ENCODE peak calls at places on chromosomes 3 and 15, in nine cellular contexts. One of them, this sample, is unnamed.

GRCh38 chr3:46080124-46080991 is 53.1 kb upstream of the XCR1 start:
- DNase-seq in choroid plexus epithelial cell: no peak
- DNase-seq in fibroblast of mammary gland: peak; percentile 50
- DNase-seq in breast epithelium: no peak
- DNase-seq in pancreas: no peak
- DNase-seq in suprapubic skin: no peak
- DNase-seq in endothelial cell of umbilical vein: no peak
- DNase-seq in heart right ventricle: no peak
- DNase-seq in BJ: no peak
- DNase-seq in this sample: no peak

GRCh38 chr3:123949606-123950005 is 11.4 kb downstream of the CCDC14 start:
- DNase-seq in choroid plexus epithelial cell: peak; percentile 33
- DNase-seq in fibroblast of mammary gland: peak; percentile 42
- DNase-seq in breast epithelium: no peak
- DNase-seq in pancreas: no peak
- DNase-seq in suprapubic skin: no peak
- DNase-seq in endothelial cell of umbilical vein: no peak
- DNase-seq in heart right ventricle: no peak
- DNase-seq in BJ: peak; percentile 47
- DNase-seq in this sample: peak; percentile 77

GRCh38 chr3:99712291-99712954 is 74.0 kb downstream of the COL8A1 start:
- DNase-seq in choroid plexus epithelial cell: no peak
- DNase-seq in fibroblast of mammary gland: peak; percentile 21
- DNase-seq in breast epithelium: no peak
- DNase-seq in pancreas: no peak
- DNase-seq in suprapubic skin: no peak
- DNase-seq in endothelial cell of umbilical vein: peak; percentile 73
- DNase-seq in heart right ventricle: no peak
- DNase-seq in BJ: no peak
- DNase-seq in this sample: no peak

GRCh38 chr15:36347272-36347864 is 232.1 kb upstream of the CDIN1 start:
- DNase-seq in choroid plexus epithelial cell: no peak
- DNase-seq in fibroblast of mammary gland: no peak
- DNase-seq in breast epithelium: no peak
- DNase-seq in pancreas: no peak
- DNase-seq in suprapubic skin: no peak
- DNase-seq in endothelial cell of umbilical vein: no peak
- DNase-seq in heart right ventricle: no peak
- DNase-seq in BJ: no peak
- DNase-seq in this sample: no peak

GRCh38 chr3:177491301-177492031 is 294.2 kb upstream of the TBL1XR1 start:
- DNase-seq in choroid plexus epithelial cell: no peak
- DNase-seq in fibroblast of mammary gland: no peak
- DNase-seq in breast epithelium: no peak
- DNase-seq in pancreas: no peak
- DNase-seq in suprapubic skin: no peak
- DNase-seq in endothelial cell of umbilical vein: peak; percentile 54
- DNase-seq in heart right ventricle: peak; percentile 63
- DNase-seq in BJ: no peak
- DNase-seq in this sample: peak; percentile 51

GRCh38 chr15:95266481-95267061 is 1035.2 kb downstream of the MCTP2 start:
- DNase-seq in choroid plexus epithelial cell: peak; percentile 69
- DNase-seq in fibroblast of mammary gland: peak; percentile 65
- DNase-seq in breast epithelium: no peak
- DNase-seq in pancreas: no peak
- DNase-seq in suprapubic skin: no peak
- DNase-seq in endothelial cell of umbilical vein: peak; percentile 66
- DNase-seq in heart right ventricle: peak; percentile 17
- DNase-seq in BJ: peak; percentile 90
- DNase-seq in this sample: peak; percentile 96

GRCh38 chr15:31084176-31084575 is 17.3 kb downstream of the TRPM1 start:
- DNase-seq in choroid plexus epithelial cell: no peak
- DNase-seq in fibroblast of mammary gland: no peak
- DNase-seq in breast epithelium: no peak
- DNase-seq in pancreas: no peak
- DNase-seq in suprapubic skin: no peak
- DNase-seq in endothelial cell of umbilical vein: no peak
- DNase-seq in heart right ventricle: no peak
- DNase-seq in BJ: no peak
- DNase-seq in this sample: no peak

GRCh38 chr15:31544361-31544760 is 217.7 kb downstream of the KLF13 start:
- DNase-seq in choroid plexus epithelial cell: no peak
- DNase-seq in fibroblast of mammary gland: no peak
- DNase-seq in breast epithelium: no peak
- DNase-seq in pancreas: no peak
- DNase-seq in suprapubic skin: no peak
- DNase-seq in endothelial cell of umbilical vein: no peak
- DNase-seq in heart right ventricle: no peak
- DNase-seq in BJ: no peak
- DNase-seq in this sample: no peak

GRCh38 chr15:51341366-51342248 is at the start of gene GLDN:
- DNase-seq in choroid plexus epithelial cell: peak; percentile 29
- DNase-seq in fibroblast of mammary gland: peak; percentile 34
- DNase-seq in breast epithelium: no peak
- DNase-seq in pancreas: peak; percentile 13
- DNase-seq in suprapubic skin: no peak
- DNase-seq in endothelial cell of umbilical vein: no peak
- DNase-seq in heart right ventricle: peak; percentile 58
- DNase-seq in BJ: no peak
- DNase-seq in this sample: no peak
- H3K4me3 ChIP-seq in choroid plexus epithelial cell: peak within 1 kb of the TSS; percentile 45
- H3K4me3 ChIP-seq in fibroblast of mammary gland: peak within 1 kb of the TSS; percentile 36
- H3K4me3 ChIP-seq in breast epithelium: peak within 1 kb of the TSS; percentile 37
- H3K4me3 ChIP-seq in pancreas: peak within 1 kb of the TSS; percentile 12
- H3K4me3 ChIP-seq in suprapubic skin: peak within 1 kb of the TSS; percentile 46
- H3K4me3 ChIP-seq in endothelial cell of umbilical vein: no peak within 1 kb of the TSS
- H3K4me3 ChIP-seq in heart right ventricle: peak within 1 kb of the TSS; percentile 32
- H3K4me3 ChIP-seq in BJ: peak within 1 kb of the TSS; percentile 23
- H3K4me3 ChIP-seq in this sample: peak within 1 kb of the TSS; percentile 42

GRCh38 chr3:13482106-13482690 is 2.1 kb downstream of the HDAC11 start:
- DNase-seq in choroid plexus epithelial cell: no peak
- DNase-seq in fibroblast of mammary gland: no peak
- DNase-seq in breast epithelium: no peak
- DNase-seq in pancreas: no peak
- DNase-seq in suprapubic skin: no peak
- DNase-seq in endothelial cell of umbilical vein: no peak
- DNase-seq in heart right ventricle: no peak
- DNase-seq in BJ: no peak
- DNase-seq in this sample: no peak

GRCh38 chr3:13480340-13481318 is 523 bp downstream of the HDAC11 start:
- DNase-seq in choroid plexus epithelial cell: peak; percentile 18
- DNase-seq in fibroblast of mammary gland: peak; percentile 28
- DNase-seq in breast epithelium: no peak
- DNase-seq in pancreas: peak; percentile 88
- DNase-seq in suprapubic skin: no peak
- DNase-seq in endothelial cell of umbilical vein: no peak
- DNase-seq in heart right ventricle: peak; percentile 36
- DNase-seq in BJ: no peak
- DNase-seq in this sample: peak; percentile 13

GRCh38 chr3:13477946-13478345 is 2.2 kb upstream of the HDAC11 start:
- DNase-seq in choroid plexus epithelial cell: no peak
- DNase-seq in fibroblast of mammary gland: no peak
- DNase-seq in breast epithelium: no peak
- DNase-seq in pancreas: no peak
- DNase-seq in suprapubic skin: no peak
- DNase-seq in endothelial cell of umbilical vein: no peak
- DNase-seq in heart right ventricle: no peak
- DNase-seq in BJ: no peak
- DNase-seq in this sample: no peak

GRCh38 chr3:13479332-13479581 is 849 bp upstream of the HDAC11 start:
- DNase-seq in choroid plexus epithelial cell: no peak
- DNase-seq in fibroblast of mammary gland: peak; percentile 27
- DNase-seq in breast epithelium: no peak
- DNase-seq in pancreas: no peak
- DNase-seq in suprapubic skin: no peak
- DNase-seq in endothelial cell of umbilical vein: no peak
- DNase-seq in heart right ventricle: peak; percentile 29
- DNase-seq in BJ: no peak
- DNase-seq in this sample: no peak

DNA sequence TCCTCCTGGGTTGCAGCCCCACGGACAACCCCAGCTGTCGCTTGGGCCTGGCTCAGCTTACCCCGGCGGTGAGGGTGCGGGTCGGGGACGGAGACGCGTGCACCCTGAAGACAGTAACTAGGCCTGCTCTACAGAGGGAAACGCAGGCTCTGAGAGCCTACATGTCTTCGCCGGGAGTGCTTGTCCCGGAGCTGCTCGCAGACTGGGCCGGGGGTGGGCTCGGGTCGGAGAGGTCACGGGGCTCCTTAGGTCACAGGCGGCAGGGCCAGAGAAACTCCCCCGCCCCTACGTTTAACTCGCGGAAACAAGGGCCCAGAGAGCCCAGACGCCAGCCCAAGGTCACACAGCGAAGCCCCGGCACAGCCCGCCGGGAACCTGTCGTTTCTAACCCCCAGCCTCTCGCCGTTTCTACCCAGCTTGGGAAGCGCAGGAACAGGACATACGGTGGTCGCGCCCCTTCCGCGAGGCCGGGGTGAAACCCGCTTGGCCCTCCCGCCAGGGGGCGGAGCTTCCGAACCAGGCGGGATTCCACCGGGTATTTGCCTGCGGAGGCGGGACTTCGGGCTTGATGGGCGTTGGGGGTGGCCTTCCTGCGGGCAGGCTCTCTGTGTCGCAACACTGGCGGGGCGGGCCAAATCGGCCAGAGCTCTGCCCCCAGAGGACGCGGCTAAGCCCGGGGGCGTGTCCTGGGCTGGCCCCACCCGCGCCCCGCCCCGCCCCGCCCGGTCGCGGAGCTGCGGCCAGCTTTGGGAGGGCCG is at the start of gene HDAC11:
- DNase-seq in choroid plexus epithelial cell: peak; percentile 97
- DNase-seq in fibroblast of mammary gland: peak; percentile 92
- DNase-seq in breast epithelium: peak; percentile 98
- DNase-seq in pancreas: peak; percentile 99
- DNase-seq in suprapubic skin: peak; percentile 99
- DNase-seq in endothelial cell of umbilical vein: peak; percentile 97
- DNase-seq in heart right ventricle: peak; percentile 99
- DNase-seq in BJ: peak; percentile 78
- DNase-seq in this sample: peak; percentile 95
- TF ChIP-seq CTCF in choroid plexus epithelial cell: no peak
- TF ChIP-seq CTCF in fibroblast of mammary gland: no peak
- TF ChIP-seq CTCF in breast epithelium: peak; percentile 64
- TF ChIP-seq CTCF in pancreas: no peak
- TF ChIP-seq CTCF in suprapubic skin: peak; percentile 31
- TF ChIP-seq CTCF in endothelial cell of umbilical vein: peak; percentile 33
- TF ChIP-seq CTCF in heart right ventricle: peak; percentile 46
- TF ChIP-seq CTCF in BJ: peak; percentile 14
- TF ChIP-seq CTCF in this sample: no peak

DNA sequence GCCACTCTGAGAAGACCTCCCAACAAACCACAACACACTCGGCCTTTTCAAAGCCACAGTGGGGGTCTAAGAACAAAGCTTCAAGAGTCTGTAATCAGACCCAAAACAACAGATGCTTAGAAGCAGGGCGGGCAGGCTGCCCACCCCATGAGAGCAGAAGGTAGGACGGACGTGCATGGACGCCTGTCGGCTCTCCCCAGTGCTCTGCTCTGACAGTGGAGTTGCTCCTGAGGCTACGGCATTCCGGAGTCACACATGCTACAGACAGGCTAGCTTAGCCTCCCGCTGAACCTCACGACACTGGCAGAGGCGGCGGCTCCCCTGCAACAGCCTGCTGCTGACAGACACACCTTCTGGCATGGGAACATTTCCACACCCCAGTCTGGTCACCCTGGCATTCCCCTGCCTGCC is 33.5 kb downstream of the SLCO2A1 start:
- DNase-seq in choroid plexus epithelial cell: peak; percentile 10
- DNase-seq in fibroblast of mammary gland: no peak
- DNase-seq in breast epithelium: no peak
- DNase-seq in pancreas: no peak
- DNase-seq in suprapubic skin: peak; percentile 76
- DNase-seq in endothelial cell of umbilical vein: no peak
- DNase-seq in heart right ventricle: no peak
- DNase-seq in BJ: no peak
- DNase-seq in this sample: no peak
- H3K4me3 ChIP-seq in choroid plexus epithelial cell: no peak overlapping the region
- H3K4me3 ChIP-seq in fibroblast of mammary gland: no peak overlapping the region
- H3K4me3 ChIP-seq in breast epithelium: no peak overlapping the region
- H3K4me3 ChIP-seq in pancreas: no peak overlapping the region
- H3K4me3 ChIP-seq in suprapubic skin: no peak overlapping the region
- H3K4me3 ChIP-seq in endothelial cell of umbilical vein: no peak overlapping the region
- H3K4me3 ChIP-seq in heart right ventricle: no peak overlapping the region
- H3K4me3 ChIP-seq in BJ: no peak overlapping the region
- H3K4me3 ChIP-seq in this sample: no peak overlapping the region

GRCh38 chr3:107664614-107665013 is 141.9 kb downstream of the BBX start:
- DNase-seq in choroid plexus epithelial cell: peak; percentile 24
- DNase-seq in fibroblast of mammary gland: no peak
- DNase-seq in breast epithelium: no peak
- DNase-seq in pancreas: no peak
- DNase-seq in suprapubic skin: no peak
- DNase-seq in endothelial cell of umbilical vein: no peak
- DNase-seq in heart right ventricle: no peak
- DNase-seq in BJ: no peak
- DNase-seq in this sample: no peak
- TF ChIP-seq CTCF in choroid plexus epithelial cell: peak; percentile 32
- TF ChIP-seq CTCF in fibroblast of mammary gland: no peak
- TF ChIP-seq CTCF in breast epithelium: no peak
- TF ChIP-seq CTCF in pancreas: no peak
- TF ChIP-seq CTCF in suprapubic skin: no peak
- TF ChIP-seq CTCF in endothelial cell of umbilical vein: no peak
- TF ChIP-seq CTCF in heart right ventricle: peak; percentile 13
- TF ChIP-seq CTCF in BJ: no peak
- TF ChIP-seq CTCF in this sample: no peak

DNA sequence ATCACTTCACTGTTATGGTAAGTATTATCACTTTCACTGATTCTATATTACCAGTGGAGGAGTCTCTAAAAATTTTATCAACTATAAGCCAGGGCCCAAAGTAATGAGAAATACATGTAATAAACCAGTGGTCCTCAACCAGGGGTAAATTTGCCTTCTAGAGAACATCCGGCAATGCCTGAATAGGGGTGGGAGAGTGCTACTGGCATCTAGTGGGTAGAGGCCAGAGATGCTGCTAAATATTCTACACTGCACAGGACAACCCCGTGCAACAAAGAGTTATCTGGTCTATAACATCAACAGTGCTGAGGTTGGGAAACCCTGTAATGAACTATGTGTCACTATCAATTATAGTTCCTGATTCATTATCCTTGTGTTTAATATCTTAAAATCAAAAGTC is 2.2 kb downstream of the LYSMD2 start:
- DNase-seq in choroid plexus epithelial cell: no peak
- DNase-seq in fibroblast of mammary gland: no peak
- DNase-seq in breast epithelium: no peak
- DNase-seq in pancreas: no peak
- DNase-seq in suprapubic skin: no peak
- DNase-seq in endothelial cell of umbilical vein: no peak
- DNase-seq in heart right ventricle: no peak
- DNase-seq in BJ: no peak
- DNase-seq in this sample: no peak
- H3K4me3 ChIP-seq in choroid plexus epithelial cell: no peak overlapping the region
- H3K4me3 ChIP-seq in fibroblast of mammary gland: no peak overlapping the region
- H3K4me3 ChIP-seq in breast epithelium: no peak overlapping the region
- H3K4me3 ChIP-seq in pancreas: no peak overlapping the region
- H3K4me3 ChIP-seq in suprapubic skin: no peak overlapping the region
- H3K4me3 ChIP-seq in endothelial cell of umbilical vein: no peak overlapping the region
- H3K4me3 ChIP-seq in heart right ventricle: no peak overlapping the region
- H3K4me3 ChIP-seq in BJ: no peak overlapping the region
- H3K4me3 ChIP-seq in this sample: no peak overlapping the region

This sample was measured in fibroblast of the aortic adventitia.